ENCODE peak calls at places on chromosomes 11 and 22, in eight cellular contexts. One of them, this sample, is unnamed.
A peak's percentile ranks its signal among the peaks of the same experiment; 100 is the strongest.

GRCh38 chr11:128196235-128196634 is 391.1 kb downstream of the ETS1 start:
- DNase-seq in GM23338: no peak
- DNase-seq in MCF 10A: no peak
- DNase-seq in progenitor cell of endocrine pancreas: no peak
- DNase-seq in pancreas: no peak
- DNase-seq in cardiac muscle cell: no peak
- DNase-seq in fibroblast of lung: no peak
- DNase-seq in cardiac fibroblast: peak; percentile 48
- DNase-seq in this sample: no peak

GRCh38 chr22:27811778-27812177 is 10.2 kb upstream of the MN1 start:
- DNase-seq in cardiac muscle cell: no peak
- DNase-seq in pancreas: no peak
- DNase-seq in fibroblast of lung: no peak
- DNase-seq in cardiac fibroblast: no peak
- DNase-seq in MCF 10A: no peak
- DNase-seq in progenitor cell of endocrine pancreas: no peak
- DNase-seq in GM23338: no peak
- DNase-seq in this sample: no peak

GRCh38 chr22:21713428-21714058 is 22.1 kb downstream of the YPEL1 start:
- DNase-seq in progenitor cell of endocrine pancreas: no peak
- DNase-seq in pancreas: no peak
- DNase-seq in fibroblast of lung: no peak
- DNase-seq in GM23338: no peak
- DNase-seq in MCF 10A: no peak
- DNase-seq in cardiac fibroblast: no peak
- DNase-seq in cardiac muscle cell: no peak
- DNase-seq in this sample: no peak

GRCh38 chr11:44179173-44179572 is 83.7 kb downstream of the EXT2 start:
- DNase-seq in progenitor cell of endocrine pancreas: no peak
- DNase-seq in GM23338: no peak
- DNase-seq in pancreas: no peak
- DNase-seq in cardiac fibroblast: no peak
- DNase-seq in fibroblast of lung: peak; percentile 45
- DNase-seq in cardiac muscle cell: no peak
- DNase-seq in MCF 10A: no peak
- DNase-seq in this sample: peak; percentile 35

GRCh38 chr11:1310315-1310687 is 869 bp upstream of the TOLLIP start:
- DNase-seq in MCF 10A: no peak
- DNase-seq in fibroblast of lung: no peak
- DNase-seq in pancreas: no peak
- DNase-seq in cardiac fibroblast: no peak
- DNase-seq in cardiac muscle cell: no peak
- DNase-seq in progenitor cell of endocrine pancreas: no peak
- DNase-seq in GM23338: no peak
- DNase-seq in this sample: no peak

GRCh38 chr22:37742374-37743092 is 45.7 kb downstream of the TRIOBP start:
- DNase-seq in fibroblast of lung: peak; percentile 90
- DNase-seq in cardiac fibroblast: peak; percentile 84
- DNase-seq in MCF 10A: peak; percentile 95
- DNase-seq in cardiac muscle cell: no peak
- DNase-seq in progenitor cell of endocrine pancreas: no peak
- DNase-seq in pancreas: no peak
- DNase-seq in GM23338: no peak
- DNase-seq in this sample: peak; percentile 86

GRCh38 chr11:66906077-66906929 is 49.4 kb downstream of the LRFN4 start:
- DNase-seq in cardiac fibroblast: peak; percentile 62
- DNase-seq in pancreas: no peak
- DNase-seq in cardiac muscle cell: no peak
- DNase-seq in progenitor cell of endocrine pancreas: no peak
- DNase-seq in fibroblast of lung: peak; percentile 67
- DNase-seq in MCF 10A: peak; percentile 59
- DNase-seq in GM23338: no peak
- DNase-seq in this sample: peak; percentile 55

GRCh38 chr22:45684169-45684568 is 12.5 kb downstream of the ATXN10 start:
- DNase-seq in pancreas: no peak
- DNase-seq in MCF 10A: no peak
- DNase-seq in fibroblast of lung: peak; percentile 87
- DNase-seq in progenitor cell of endocrine pancreas: no peak
- DNase-seq in cardiac muscle cell: no peak
- DNase-seq in cardiac fibroblast: no peak
- DNase-seq in GM23338: no peak
- DNase-seq in this sample: peak; percentile 84

GRCh38 chr11:74278721-74279148 is 32.7 kb downstream of the P4HA3 start:
- DNase-seq in GM23338: no peak
- DNase-seq in fibroblast of lung: peak; percentile 100
- DNase-seq in MCF 10A: peak; percentile 82
- DNase-seq in progenitor cell of endocrine pancreas: no peak
- DNase-seq in pancreas: no peak
- DNase-seq in cardiac muscle cell: no peak
- DNase-seq in cardiac fibroblast: peak; percentile 98
- DNase-seq in this sample: peak; percentile 100

GRCh38 chr22:49134076-49134475 is 693.6 kb downstream of the BRD1 start:
- DNase-seq in fibroblast of lung: no peak
- DNase-seq in MCF 10A: no peak
- DNase-seq in GM23338: no peak
- DNase-seq in pancreas: no peak
- DNase-seq in progenitor cell of endocrine pancreas: no peak
- DNase-seq in cardiac muscle cell: no peak
- DNase-seq in cardiac fibroblast: no peak
- DNase-seq in this sample: no peak

GRCh38 chr11:27563201-27563600 is 56.6 kb upstream of the LIN7C start:
- DNase-seq in cardiac fibroblast: peak; percentile 23
- DNase-seq in fibroblast of lung: peak; percentile 82
- DNase-seq in GM23338: no peak
- DNase-seq in MCF 10A: no peak
- DNase-seq in pancreas: no peak
- DNase-seq in cardiac muscle cell: no peak
- DNase-seq in progenitor cell of endocrine pancreas: no peak
- DNase-seq in this sample: peak; percentile 76

GRCh38 chr11:91795139-91795887 is 429.3 kb upstream of the FAT3 start:
- DNase-seq in cardiac muscle cell: no peak
- DNase-seq in MCF 10A: no peak
- DNase-seq in GM23338: no peak
- DNase-seq in pancreas: no peak
- DNase-seq in progenitor cell of endocrine pancreas: no peak
- DNase-seq in cardiac fibroblast: no peak
- DNase-seq in fibroblast of lung: peak; percentile 68
- DNase-seq in this sample: peak; percentile 65

GRCh38 chr11:9613830-9614762 is 40.6 kb downstream of the WEE1 start:
- DNase-seq in cardiac muscle cell: peak; percentile 79
- DNase-seq in progenitor cell of endocrine pancreas: peak; percentile 89
- DNase-seq in MCF 10A: peak; percentile 79
- DNase-seq in GM23338: peak; percentile 79
- DNase-seq in fibroblast of lung: peak; percentile 79
- DNase-seq in cardiac fibroblast: peak; percentile 82
- DNase-seq in pancreas: peak; percentile 88
- DNase-seq in this sample: peak; percentile 73

GRCh38 chr11:125062931-125063428 is at the start of gene SLC37A2:
- DNase-seq in pancreas: peak; percentile 60
- DNase-seq in progenitor cell of endocrine pancreas: peak; percentile 61
- DNase-seq in MCF 10A: peak; percentile 62
- DNase-seq in cardiac muscle cell: peak; percentile 83
- DNase-seq in cardiac fibroblast: peak; percentile 67
- DNase-seq in fibroblast of lung: peak; percentile 61
- DNase-seq in GM23338: peak; percentile 80
- DNase-seq in this sample: peak; percentile 44

GRCh38 chr11:66639066-66639813 is 737 bp downstream of the RBM4 start:
- DNase-seq in cardiac fibroblast: peak; percentile 60
- DNase-seq in cardiac muscle cell: peak; percentile 56
- DNase-seq in progenitor cell of endocrine pancreas: no peak
- DNase-seq in pancreas: no peak
- DNase-seq in GM23338: peak; percentile 35
- DNase-seq in MCF 10A: peak; percentile 40
- DNase-seq in fibroblast of lung: peak; percentile 39
- DNase-seq in this sample: peak; percentile 22

GRCh38 chr11:20054584-20054983 is 105.7 kb downstream of the DBX1 start:
- DNase-seq in fibroblast of lung: no peak
- DNase-seq in cardiac muscle cell: no peak
- DNase-seq in pancreas: no peak
- DNase-seq in cardiac fibroblast: no peak
- DNase-seq in MCF 10A: no peak
- DNase-seq in progenitor cell of endocrine pancreas: no peak
- DNase-seq in GM23338: no peak
- DNase-seq in this sample: no peak

GRCh38 chr11:12941671-12942070 is 67.4 kb upstream of the RASSF10 start:
- DNase-seq in fibroblast of lung: peak; percentile 88
- DNase-seq in cardiac muscle cell: no peak
- DNase-seq in cardiac fibroblast: no peak
- DNase-seq in MCF 10A: no peak
- DNase-seq in progenitor cell of endocrine pancreas: no peak
- DNase-seq in pancreas: no peak
- DNase-seq in GM23338: no peak
- DNase-seq in this sample: peak; percentile 83

GRCh38 chr22:19203839-19204238 is 25.3 kb upstream of the SLC25A1 start:
- DNase-seq in progenitor cell of endocrine pancreas: no peak
- DNase-seq in cardiac muscle cell: no peak
- DNase-seq in fibroblast of lung: no peak
- DNase-seq in cardiac fibroblast: no peak
- DNase-seq in pancreas: no peak
- DNase-seq in GM23338: no peak
- DNase-seq in MCF 10A: no peak
- DNase-seq in this sample: no peak

GRCh38 chr11:34356130-34356529 is 1.7 kb downstream of the ABTB2 start:
- DNase-seq in cardiac fibroblast: no peak
- DNase-seq in cardiac muscle cell: no peak
- DNase-seq in pancreas: no peak
- DNase-seq in progenitor cell of endocrine pancreas: no peak
- DNase-seq in fibroblast of lung: no peak
- DNase-seq in MCF 10A: no peak
- DNase-seq in GM23338: peak; percentile 66
- DNase-seq in this sample: no peak

GRCh38 chr11:47917643-47918369 is 62.6 kb upstream of the PTPRJ start:
- DNase-seq in MCF 10A: peak; percentile 50
- DNase-seq in cardiac fibroblast: peak; percentile 100
- DNase-seq in fibroblast of lung: peak; percentile 96
- DNase-seq in pancreas: peak; percentile 93
- DNase-seq in cardiac muscle cell: peak; percentile 65
- DNase-seq in progenitor cell of endocrine pancreas: no peak
- DNase-seq in GM23338: peak; percentile 66
- DNase-seq in this sample: peak; percentile 94

GRCh38 chr11:72641900-72642814 is 32.1 kb downstream of the PDE2A start:
- DNase-seq in cardiac fibroblast: peak; percentile 12
- DNase-seq in progenitor cell of endocrine pancreas: peak; percentile 24
- DNase-seq in fibroblast of lung: peak; percentile 7
- DNase-seq in MCF 10A: peak; percentile 21
- DNase-seq in GM23338: peak; percentile 56
- DNase-seq in pancreas: no peak
- DNase-seq in cardiac muscle cell: peak; percentile 57
- DNase-seq in this sample: no peak

GRCh38 chr11:127223633-127224032 is 223.1 kb upstream of the KIRREL3 start:
- DNase-seq in MCF 10A: no peak
- DNase-seq in cardiac muscle cell: no peak
- DNase-seq in pancreas: no peak
- DNase-seq in fibroblast of lung: no peak
- DNase-seq in cardiac fibroblast: no peak
- DNase-seq in GM23338: no peak
- DNase-seq in progenitor cell of endocrine pancreas: no peak
- DNase-seq in this sample: no peak

GRCh38 chr11:64745219-64745522 is 1.2 kb upstream of the RASGRP2 start:
- DNase-seq in progenitor cell of endocrine pancreas: no peak
- DNase-seq in pancreas: no peak
- DNase-seq in cardiac muscle cell: peak; percentile 44
- DNase-seq in MCF 10A: no peak
- DNase-seq in GM23338: peak; percentile 70
- DNase-seq in cardiac fibroblast: no peak
- DNase-seq in fibroblast of lung: no peak
- DNase-seq in this sample: no peak

GRCh38 chr11:116614306-116615210 is 158.2 kb downstream of the BUD13 start:
- DNase-seq in fibroblast of lung: no peak
- DNase-seq in GM23338: no peak
- DNase-seq in progenitor cell of endocrine pancreas: no peak
- DNase-seq in cardiac fibroblast: no peak
- DNase-seq in MCF 10A: no peak
- DNase-seq in pancreas: no peak
- DNase-seq in cardiac muscle cell: no peak
- DNase-seq in this sample: no peak

GRCh38 chr22:46132830-46133587 is 17.3 kb upstream of the PPARA start:
- DNase-seq in pancreas: no peak
- DNase-seq in GM23338: no peak
- DNase-seq in fibroblast of lung: no peak
- DNase-seq in MCF 10A: no peak
- DNase-seq in cardiac muscle cell: no peak
- DNase-seq in cardiac fibroblast: no peak
- DNase-seq in progenitor cell of endocrine pancreas: no peak
- DNase-seq in this sample: no peak

GRCh38 chr11:46391578-46392420 is at the start of gene CHRM4:
- DNase-seq in cardiac muscle cell: peak; percentile 79
- DNase-seq in cardiac fibroblast: peak; percentile 39
- DNase-seq in MCF 10A: no peak
- DNase-seq in progenitor cell of endocrine pancreas: peak; percentile 49
- DNase-seq in GM23338: peak; percentile 70
- DNase-seq in fibroblast of lung: peak; percentile 32
- DNase-seq in pancreas: no peak
- DNase-seq in this sample: no peak
- TF ChIP-seq CTCF in cardiac muscle cell: peak; percentile 39
- TF ChIP-seq CTCF in cardiac fibroblast: peak; percentile 3
- TF ChIP-seq CTCF in MCF 10A: peak; percentile 23
- TF ChIP-seq CTCF in progenitor cell of endocrine pancreas: peak; percentile 58
- TF ChIP-seq CTCF in GM23338: peak; percentile 28
- TF ChIP-seq CTCF in fibroblast of lung: peak; percentile 36
- TF ChIP-seq CTCF in pancreas: no peak
- TF ChIP-seq CTCF in this sample: no peak

GRCh38 chr11:68978931-68979591 is 1.7 kb downstream of the MRGPRD start:
- DNase-seq in pancreas: no peak
- DNase-seq in fibroblast of lung: no peak
- DNase-seq in cardiac muscle cell: no peak
- DNase-seq in MCF 10A: no peak
- DNase-seq in GM23338: no peak
- DNase-seq in cardiac fibroblast: no peak
- DNase-seq in progenitor cell of endocrine pancreas: no peak
- DNase-seq in this sample: no peak
- TF ChIP-seq CTCF in pancreas: no peak
- TF ChIP-seq CTCF in fibroblast of lung: no peak
- TF ChIP-seq CTCF in cardiac muscle cell: no peak
- TF ChIP-seq CTCF in MCF 10A: no peak
- TF ChIP-seq CTCF in GM23338: no peak
- TF ChIP-seq CTCF in cardiac fibroblast: no peak
- TF ChIP-seq CTCF in progenitor cell of endocrine pancreas: no peak
- TF ChIP-seq CTCF in this sample: no peak

GRCh38 chr11:134393638-134394037 is 18.4 kb downstream of the B3GAT1 start:
- DNase-seq in cardiac fibroblast: no peak
- DNase-seq in MCF 10A: no peak
- DNase-seq in GM23338: peak; percentile 62
- DNase-seq in pancreas: no peak
- DNase-seq in fibroblast of lung: no peak
- DNase-seq in cardiac muscle cell: peak; percentile 42
- DNase-seq in progenitor cell of endocrine pancreas: no peak
- DNase-seq in this sample: no peak
- TF ChIP-seq CTCF in cardiac fibroblast: no peak
- TF ChIP-seq CTCF in MCF 10A: no peak
- TF ChIP-seq CTCF in GM23338: peak; percentile 41
- TF ChIP-seq CTCF in pancreas: no peak
- TF ChIP-seq CTCF in fibroblast of lung: no peak
- TF ChIP-seq CTCF in cardiac muscle cell: peak; percentile 4
- TF ChIP-seq CTCF in progenitor cell of endocrine pancreas: peak; percentile 44
- TF ChIP-seq CTCF in this sample: no peak

GRCh38 chr11:104672897-104673296 is 225.4 kb downstream of the CASP12 start:
- DNase-seq in GM23338: no peak
- DNase-seq in MCF 10A: no peak
- DNase-seq in cardiac muscle cell: no peak
- DNase-seq in fibroblast of lung: no peak
- DNase-seq in progenitor cell of endocrine pancreas: no peak
- DNase-seq in pancreas: no peak
- DNase-seq in cardiac fibroblast: no peak
- DNase-seq in this sample: no peak

GRCh38 chr11:104682241-104682640 is 216.0 kb downstream of the CASP12 start:
- DNase-seq in GM23338: no peak
- DNase-seq in pancreas: no peak
- DNase-seq in cardiac muscle cell: no peak
- DNase-seq in cardiac fibroblast: no peak
- DNase-seq in fibroblast of lung: no peak
- DNase-seq in progenitor cell of endocrine pancreas: no peak
- DNase-seq in MCF 10A: no peak
- DNase-seq in this sample: no peak

GRCh38 chr11:104678408-104678807 is 219.9 kb downstream of the CASP12 start:
- DNase-seq in cardiac fibroblast: no peak
- DNase-seq in pancreas: no peak
- DNase-seq in GM23338: no peak
- DNase-seq in progenitor cell of endocrine pancreas: no peak
- DNase-seq in cardiac muscle cell: no peak
- DNase-seq in fibroblast of lung: no peak
- DNase-seq in MCF 10A: no peak
- DNase-seq in this sample: no peak
- TF ChIP-seq CTCF in cardiac fibroblast: no peak
- TF ChIP-seq CTCF in pancreas: no peak
- TF ChIP-seq CTCF in GM23338: no peak
- TF ChIP-seq CTCF in progenitor cell of endocrine pancreas: no peak
- TF ChIP-seq CTCF in cardiac muscle cell: no peak
- TF ChIP-seq CTCF in fibroblast of lung: no peak
- TF ChIP-seq CTCF in MCF 10A: no peak
- TF ChIP-seq CTCF in this sample: no peak